ENCODE peak calls at places on chromosomes 3 and 15, in six cellular contexts. Q, Y, A, O, Z and X are unnamed samples. For H3K36me3, the result is how much of the 10 kb centered on the place peaks cover.

GRCh38 chr15:78937132-78937739 is 7.6 kb downstream of the CTSH start:
- DNase-seq in A (no peak), Q (no peak), Z (peak), O (no peak), Y (no peak), X (no peak)

GRCh38 chr15:43316969-43317346 is 13.4 kb downstream of the LCMT2 start:
- DNase-seq in A (no peak), O (no peak), Y (no peak), Z (no peak), Q (no peak), X (no peak)

GRCh38 chr3:40230382-40230781 is 79.1 kb upstream of the EIF1B start:
- DNase-seq in Q (peak), Z (no peak), Y (no peak), A (peak), O (no peak), X (no peak)

GRCh38 chr15:99104788-99105515 is at the start of gene SYNM:
- DNase-seq in Z (peak), Y (peak), A (peak), Q (no peak), O (no peak), X (peak)

GRCh38 chr3:73143821-73144237 is 82.4 kb downstream of the EBLN2 start:
- DNase-seq in A (no peak), O (no peak), Y (no peak), Q (no peak), Z (peak), X (no peak)

GRCh38 chr15:94397377-94397776 is 166.0 kb downstream of the MCTP2 start:
- DNase-seq in A (no peak), O (no peak), Q (peak), Y (no peak), Z (no peak), X (no peak)

GRCh38 chr15:49236869-49237268 is 66.8 kb downstream of the GALK2 start:
- DNase-seq in Q (no peak), O (no peak), A (no peak), Y (no peak), Z (no peak), X (no peak)

GRCh38 chr3:191401775-191402357 is 59.1 kb upstream of the PYDC2 start:
- DNase-seq in O (no peak), Z (no peak), Q (no peak), A (no peak), Y (no peak), X (no peak)

GRCh38 chr3:98567646-98568280 is 25.6 kb downstream of the CPOX start:
- DNase-seq in O (no peak), Y (no peak), A (no peak), Q (no peak), Z (no peak), X (no peak)

GRCh38 chr3:166446986-166447385 is 609.8 kb upstream of the BCHE start:
- DNase-seq in Q (no peak), Y (no peak), O (no peak), Z (no peak), A (no peak), X (no peak)
- H3K27ac ChIP-seq in Q (no peak), Y (no peak), O (no peak), Z (no peak), A (no peak), X (no peak)

GRCh38 chr3:56620371-56620770 is 62.7 kb downstream of the TASOR start:
- DNase-seq in O (no peak), Y (no peak), A (no peak), Z (no peak), Q (no peak), X (no peak)
- H3K36me3 ChIP-seq in O (under half), Y (half or more), A (under half), Z (half or more), Q (half or more), X (half or more)

DNA sequence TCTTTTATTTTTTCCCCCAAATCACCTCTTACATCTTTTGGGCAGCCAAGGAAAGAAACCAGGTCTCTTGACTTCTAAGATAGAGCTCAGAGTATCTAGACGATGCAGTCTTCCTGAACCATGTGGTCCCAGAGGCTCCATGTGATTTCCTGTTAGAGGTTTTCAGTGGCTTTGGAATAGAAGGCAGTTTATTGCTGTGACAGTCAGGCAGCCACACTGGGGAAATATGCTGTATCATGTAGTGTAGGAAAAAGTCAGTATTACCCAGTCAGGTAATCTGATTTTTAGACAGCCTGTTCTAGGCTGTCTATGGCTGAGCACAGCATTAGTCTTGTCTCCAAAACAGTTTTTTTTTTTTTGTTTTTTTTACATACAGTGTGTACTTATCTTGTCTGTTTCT is 294.3 kb downstream of the THSD4 start:
- DNase-seq in Q (no peak), Z (no peak), A (no peak), O (no peak), Y (no peak), X (no peak)
- TF ChIP-seq POLR2AphosphoS5 in Q (no peak), Z (no peak), A (no peak), O (no peak), Y (no peak), X (no peak)

GRCh38 chr15:27771892-27772291 is 327.2 kb downstream of the OCA2 start:
- DNase-seq in Y (no peak), O (no peak), A (no peak), Z (no peak), Q (peak), X (no peak)
- H3K27ac ChIP-seq in Y (no peak), O (no peak), A (no peak), Z (no peak), Q (no peak), X (no peak)

DNA sequence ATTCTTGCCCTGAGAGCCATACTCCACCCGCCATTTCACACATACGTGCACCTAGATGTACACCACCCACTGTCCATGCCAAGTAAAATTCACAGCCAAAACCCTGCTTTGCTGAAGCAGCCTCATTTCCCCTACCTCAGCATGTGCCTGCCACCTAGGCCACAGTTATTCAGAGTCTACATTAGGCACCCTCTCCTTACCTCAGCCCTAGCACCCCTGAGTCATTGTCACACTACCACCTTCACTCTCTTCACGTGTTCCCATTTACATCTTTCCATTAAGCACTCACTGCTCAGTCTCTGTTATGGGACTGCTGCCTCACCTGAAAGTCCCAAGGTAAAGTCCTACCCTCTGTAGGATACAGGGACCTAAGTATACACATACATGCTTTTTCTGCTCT is 70.0 kb downstream of the SETD5 start:
- DNase-seq in A (no peak), O (no peak), Z (no peak), Q (no peak), Y (no peak), X (no peak)
- H3K36me3 ChIP-seq in A (under half), O (under half), Z (half or more), Q (half or more), Y (half or more), X (under half)

DNA sequence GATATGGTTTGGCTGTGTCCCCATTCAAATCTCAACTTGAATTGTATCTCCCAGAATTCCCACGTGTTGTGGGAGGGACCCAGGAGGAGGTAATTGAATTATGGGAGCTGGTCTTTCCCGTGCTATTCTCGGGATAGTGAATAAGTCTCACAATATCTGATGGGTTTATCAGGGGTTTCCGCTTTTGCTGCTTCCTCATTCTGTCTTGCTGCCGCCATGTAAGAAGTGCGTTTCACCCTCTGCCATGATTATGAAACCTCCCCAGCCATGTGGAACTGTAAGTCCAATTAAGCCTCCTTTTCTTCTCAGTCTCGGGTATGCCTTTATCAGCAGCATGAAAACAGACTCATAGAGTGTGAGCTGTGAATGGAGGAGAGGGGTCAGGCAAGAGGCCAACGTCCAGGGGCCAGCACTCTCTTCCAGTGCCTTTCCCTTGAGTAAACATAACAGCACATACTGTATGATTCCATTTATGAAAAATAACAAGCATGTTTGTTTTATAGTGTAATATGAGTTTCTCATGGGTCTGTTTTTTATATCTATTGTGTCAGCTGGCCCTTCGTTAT is 16.3 kb upstream of the LCTL start:
- DNase-seq in O (no peak), Y (no peak), A (no peak), Z (peak), Q (no peak), X (no peak)
- TF ChIP-seq POLR2AphosphoS5 in O (no peak), Y (no peak), A (no peak), Z (peak), Q (no peak), X (no peak)

GRCh38 chr15:87575896-87576295 is 680.6 kb downstream of the NTRK3 start:
- DNase-seq in O (no peak), Y (no peak), A (no peak), Z (no peak), Q (no peak), X (no peak)
- H3K27ac ChIP-seq in O (no peak), Y (no peak), A (no peak), Z (no peak), Q (no peak), X (no peak)

GRCh38 chr15:75206803-75207617 is 5.3 kb downstream of the C15orf39 start:
- DNase-seq in Z (no peak), Q (no peak), O (no peak), Y (no peak), A (no peak), X (no peak)

GRCh38 chr15:75209289-75209676 is 7.6 kb downstream of the C15orf39 start:
- DNase-seq in O (no peak), Z (no peak), Y (no peak), A (no peak), Q (no peak), X (no peak)

GRCh38 chr15:75208501-75209288 is 7.0 kb downstream of the C15orf39 start:
- DNase-seq in O (no peak), Z (no peak), Y (no peak), A (no peak), Q (no peak), X (no peak)

GRCh38 chr15:75206006-75206405 is 4.3 kb downstream of the C15orf39 start:
- DNase-seq in Z (no peak), Q (no peak), A (no peak), Y (no peak), O (no peak), X (no peak)

DNA sequence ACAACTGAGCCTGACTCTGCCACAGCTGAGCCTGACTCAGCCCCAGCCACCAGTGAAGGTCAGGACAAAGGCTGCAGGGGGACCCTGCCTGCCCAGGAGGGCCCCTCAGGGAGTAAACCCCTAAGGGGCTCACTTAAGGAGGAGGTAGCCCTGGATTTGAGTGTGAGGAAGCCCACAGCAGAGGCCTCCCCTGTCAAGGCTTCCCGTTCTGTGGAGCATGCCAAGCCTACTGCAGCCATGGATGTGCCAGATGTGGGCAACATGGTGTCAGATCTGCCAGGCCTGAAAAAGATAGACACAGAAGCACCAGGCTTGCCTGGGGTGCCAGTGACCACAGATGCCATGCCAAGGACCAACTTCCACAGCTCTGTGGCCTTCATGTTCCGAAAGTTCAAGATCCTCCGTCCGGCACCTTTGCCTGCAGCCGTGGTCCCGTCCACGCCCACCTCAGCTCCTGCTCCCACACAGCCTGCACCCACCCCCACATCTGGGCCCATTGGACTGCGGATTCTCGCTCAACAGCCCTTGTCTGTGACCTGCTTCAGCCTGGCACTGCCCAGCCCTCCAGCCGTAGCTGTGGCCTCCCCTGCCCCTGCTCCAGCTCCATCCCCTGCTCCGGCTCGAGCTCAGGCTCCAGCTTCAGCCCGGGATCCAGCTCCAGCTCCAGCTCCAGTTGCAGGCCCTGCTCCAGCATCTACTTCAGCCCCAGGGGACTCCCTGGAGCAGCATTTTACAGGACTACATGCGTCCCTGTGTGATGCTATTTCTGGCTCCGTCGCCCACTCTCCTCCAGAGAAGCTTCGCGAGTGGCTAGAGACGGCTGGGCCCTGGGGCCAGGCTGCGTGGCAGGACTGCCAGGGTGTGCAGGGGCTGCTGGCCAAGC is 6.2 kb downstream of the C15orf39 start:
- DNase-seq in Y (no peak), O (no peak), Q (no peak), Z (no peak), A (no peak), X (no peak)
- H3K36me3 ChIP-seq in Y (half or more), O (half or more), Q (half or more), Z (half or more), A (under half), X (under half)

DNA sequence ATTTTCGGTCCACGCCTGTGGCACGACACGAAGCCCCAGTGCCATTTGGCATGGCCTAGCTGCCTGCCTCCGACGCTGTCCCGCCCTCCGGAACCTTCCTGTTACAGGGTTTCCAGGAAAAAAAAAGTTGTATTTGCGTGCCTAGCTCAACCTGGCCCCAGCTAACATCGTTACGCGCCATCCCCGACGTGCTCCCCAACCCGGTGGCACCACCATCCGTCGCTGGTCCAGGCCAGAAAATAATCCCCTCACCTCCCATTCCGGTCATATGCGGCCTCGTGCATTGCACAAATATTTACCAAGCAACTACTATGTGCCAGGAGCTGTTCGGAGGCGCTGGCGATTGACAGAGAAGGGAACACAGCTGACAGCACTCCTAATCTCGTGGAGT is 1.4 kb upstream of the CYP1A1 start:
- DNase-seq in O (no peak), Y (no peak), A (no peak), Q (no peak), Z (no peak), X (no peak)
- TF ChIP-seq POLR2AphosphoS5 in O (no peak), Y (no peak), A (no peak), Q (no peak), Z (no peak), X (no peak)

GRCh38 chr15:85752591-85752990 is 42.1 kb downstream of the KLHL25 start:
- DNase-seq in Z (no peak), Q (no peak), A (no peak), Y (peak), O (no peak), X (peak)
- H3K27ac ChIP-seq in Z (no peak), Q (peak), A (no peak), Y (no peak), O (no peak), X (no peak)